ENCODE peak calls at places on chromosome 21, in five cellular contexts. D, R, B, Z and U are unnamed samples.

GRCh38 chr21:35868005-35868868 is 192.1 kb downstream of the SETD4 start:
- DNase-seq in R (no peak), Z (no peak), B (no peak), D (no peak), U (no peak)

GRCh38 chr21:30044447-30045064 is 104.8 kb upstream of the GRIK1 start:
- DNase-seq in Z (peak), R (no peak), D (peak), B (no peak), U (peak)

GRCh38 chr21:39523398-39523797 is 71.6 kb downstream of the SH3BGR start:
- DNase-seq in Z (no peak), R (no peak), D (no peak), B (no peak), U (no peak)

GRCh38 chr21:45593162-45594022 is 50.1 kb upstream of the PCBP3 start:
- DNase-seq in R (no peak), B (no peak), D (no peak), Z (no peak), U (no peak)

GRCh38 chr21:31372176-31372765 is 28.2 kb upstream of the TIAM1 start:
- DNase-seq in Z (no peak), R (no peak), D (no peak), B (no peak), U (no peak)

GRCh38 chr21:36408568-36408967 is 23.4 kb downstream of the CHAF1B start:
- DNase-seq in Z (no peak), R (no peak), B (no peak), D (no peak), U (no peak)

GRCh38 chr21:22585558-22585957 is 1587.3 kb downstream of the NCAM2 start:
- DNase-seq in R (no peak), Z (no peak), D (no peak), B (no peak), U (no peak)

GRCh38 chr21:29407571-29407970 is 108.8 kb downstream of the BACH1 start:
- DNase-seq in R (no peak), Z (no peak), D (no peak), B (no peak), U (no peak)

GRCh38 chr21:20388400-20388799 is 609.8 kb upstream of the NCAM2 start:
- DNase-seq in B (no peak), D (no peak), R (no peak), Z (no peak), U (no peak)

GRCh38 chr21:35559128-35559831 is 501.0 kb downstream of the SETD4 start:
- DNase-seq in B (no peak), D (peak), R (no peak), Z (no peak), U (peak)

GRCh38 chr21:31524140-31524539 is 135.4 kb upstream of the SOD1 start:
- DNase-seq in R (no peak), B (no peak), D (no peak), Z (no peak), U (no peak)

GRCh38 chr21:17451364-17451869 is 61.4 kb upstream of the CXADR start:
- DNase-seq in R (no peak), D (peak), B (no peak), Z (no peak), U (peak)

GRCh38 chr21:29181799-29182470 is 51.5 kb downstream of the MAP3K7CL start:
- DNase-seq in D (peak), Z (peak), R (no peak), B (no peak), U (peak)

GRCh38 chr21:37119421-37120218 is 46.6 kb downstream of the TTC3 start:
- DNase-seq in Z (no peak), B (no peak), D (no peak), R (no peak), U (no peak)